ENCODE peak calls at places on chromosomes 16 and 17, in eight cellular contexts. B is osteoblast, F is fibroblast of lung, O is lower leg skin, Q is lung, X is K562, W is fibroblast of villous mesenchyme, N is GM23248. G is an unnamed sample.

GRCh38 chr16:81755915-81756644 is 23.0 kb upstream of the PLCG2 start:
- DNase-seq in X (no peak), B (no peak), F (no peak), Q (no peak), W (no peak), O (no peak), N (no peak), G (no peak)

GRCh38 chr16:49127103-49127502 is 154.5 kb downstream of the CBLN1 start:
- DNase-seq in O (no peak), Q (no peak), B (no peak), W (no peak), N (no peak), F (no peak), X (peak), G (peak)

GRCh38 chr16:83917152-83918120 is 18.5 kb downstream of the MLYCD start:
- DNase-seq in B (peak), N (no peak), Q (no peak), F (no peak), X (no peak), W (no peak), O (no peak), G (no peak)

GRCh38 chr17:55601874-55602364 is 90.7 kb upstream of the SMIM36 start:
- DNase-seq in O (no peak), X (peak), B (peak), N (peak), F (peak), Q (no peak), W (peak), G (peak)

GRCh38 chr16:28183930-28184329 is 27.8 kb downstream of the XPO6 start:
- DNase-seq in Q (no peak), F (no peak), B (no peak), W (no peak), X (no peak), O (no peak), N (no peak), G (no peak)

GRCh38 chr17:44345497-44346026 is 460 bp downstream of the GRN start:
- DNase-seq in W (peak), B (peak), X (peak), O (peak), F (peak), Q (peak), N (peak), G (peak)

GRCh38 chr17:2792541-2793169 is 3.6 kb upstream of the RAP1GAP2 start:
- DNase-seq in Q (no peak), N (no peak), O (no peak), F (no peak), X (no peak), B (peak), W (no peak), G (peak)

GRCh38 chr17:30970757-30971567 is at the start of gene RNF135:
- DNase-seq in X (no peak), Q (peak), O (peak), F (peak), B (peak), N (peak), W (peak), G (no peak)

GRCh38 chr17:48541574-48542113 is 3.3 kb downstream of the HOXB2 start:
- DNase-seq in Q (no peak), B (peak), F (peak), W (peak), N (peak), X (peak), O (peak), G (no peak)

GRCh38 chr16:88693420-88694177 is 7.3 kb upstream of the SNAI3 start:
- DNase-seq in X (no peak), B (no peak), O (no peak), F (no peak), N (no peak), Q (no peak), W (no peak), G (no peak)

GRCh38 chr16:88691129-88691813 is 5.0 kb upstream of the SNAI3 start:
- DNase-seq in Q (no peak), O (no peak), B (peak), N (no peak), W (no peak), X (no peak), F (no peak), G (no peak)

GRCh38 chr16:88694221-88695087 is 8.1 kb upstream of the SNAI3 start:
- DNase-seq in N (no peak), W (no peak), O (no peak), X (no peak), B (no peak), F (no peak), Q (no peak), G (no peak)

GRCh38 chr16:88691924-88692560 is 5.7 kb upstream of the SNAI3 start:
- DNase-seq in W (no peak), Q (peak), N (no peak), F (no peak), B (peak), X (no peak), O (no peak), G (no peak)

DNA sequence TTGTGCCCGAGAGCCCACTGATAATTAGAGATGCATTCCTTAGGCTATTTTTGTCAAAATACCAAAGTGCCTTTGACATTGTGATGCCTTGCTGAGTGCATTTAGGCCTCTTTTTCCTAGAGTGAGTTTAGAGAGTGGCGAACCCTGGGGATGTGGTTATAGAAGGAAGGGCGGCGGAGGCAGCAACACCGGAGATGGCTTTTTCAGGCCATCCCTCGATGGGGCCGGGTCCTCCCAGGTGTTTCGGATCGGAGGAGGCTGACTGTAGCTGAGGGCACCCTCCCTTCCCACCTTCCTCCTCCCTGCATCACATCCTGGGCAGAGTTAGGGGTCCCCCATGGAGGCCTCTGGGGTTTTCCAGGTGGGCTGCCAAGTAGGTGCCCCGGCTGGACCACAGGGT is 6.6 kb upstream of the SNAI3 start:
- DNase-seq in X (no peak), O (no peak), B (no peak), N (no peak), W (no peak), Q (no peak), F (no peak), G (no peak)
- H3K4me3 ChIP-seq in X (no peak), O (no peak), B (no peak), N (no peak), W (no peak), Q (no peak), F (no peak), G (no peak)

GRCh38 chr16:54286067-54286329 is 589 bp downstream of the IRX3 start:
- DNase-seq in X (no peak), O (no peak), W (no peak), F (no peak), B (no peak), N (no peak), Q (no peak), G (no peak)
- H3K4me3 ChIP-seq in X (no peak), O (peak), W (peak), F (peak), B (peak), N (peak), Q (peak), G (peak)

DNA sequence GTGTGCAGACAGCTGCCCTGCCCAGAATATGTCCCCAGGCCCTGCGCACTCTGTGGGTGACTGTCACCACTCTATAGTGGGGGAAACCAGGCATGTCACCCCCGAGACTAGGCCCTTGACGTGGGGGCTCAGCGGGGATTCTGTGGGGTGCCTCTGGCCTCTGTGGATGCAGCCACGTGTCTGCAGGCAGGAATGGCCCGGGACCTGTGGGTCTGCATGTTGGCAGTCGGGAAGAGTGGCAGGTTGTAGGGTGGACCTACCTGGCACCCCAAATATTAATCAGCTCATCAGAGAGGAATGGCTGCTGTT is 954 bp downstream of the IL32 start:
- DNase-seq in W (no peak), F (no peak), X (no peak), Q (no peak), N (no peak), B (peak), O (no peak), G (no peak)
- H3K4me3 ChIP-seq in W (no peak), F (no peak), X (no peak), Q (peak), N (no peak), B (no peak), O (no peak), G (peak)

GRCh38 chr17:64092111-64092510 is 37.8 kb downstream of the ERN1 start:
- DNase-seq in F (no peak), B (no peak), X (no peak), O (no peak), N (no peak), W (no peak), Q (no peak), G (no peak)
- H3K4me3 ChIP-seq in F (no peak), B (no peak), X (no peak), O (no peak), N (no peak), W (no peak), Q (no peak), G (no peak)

GRCh38 chr17:71828182-71828596 is 292.6 kb upstream of the SOX9 start:
- DNase-seq in Q (no peak), N (peak), O (no peak), B (peak), F (no peak), W (no peak), X (no peak), G (no peak)
- H3K4me3 ChIP-seq in Q (no peak), N (no peak), O (no peak), B (no peak), F (no peak), W (no peak), X (no peak), G (no peak)

DNA sequence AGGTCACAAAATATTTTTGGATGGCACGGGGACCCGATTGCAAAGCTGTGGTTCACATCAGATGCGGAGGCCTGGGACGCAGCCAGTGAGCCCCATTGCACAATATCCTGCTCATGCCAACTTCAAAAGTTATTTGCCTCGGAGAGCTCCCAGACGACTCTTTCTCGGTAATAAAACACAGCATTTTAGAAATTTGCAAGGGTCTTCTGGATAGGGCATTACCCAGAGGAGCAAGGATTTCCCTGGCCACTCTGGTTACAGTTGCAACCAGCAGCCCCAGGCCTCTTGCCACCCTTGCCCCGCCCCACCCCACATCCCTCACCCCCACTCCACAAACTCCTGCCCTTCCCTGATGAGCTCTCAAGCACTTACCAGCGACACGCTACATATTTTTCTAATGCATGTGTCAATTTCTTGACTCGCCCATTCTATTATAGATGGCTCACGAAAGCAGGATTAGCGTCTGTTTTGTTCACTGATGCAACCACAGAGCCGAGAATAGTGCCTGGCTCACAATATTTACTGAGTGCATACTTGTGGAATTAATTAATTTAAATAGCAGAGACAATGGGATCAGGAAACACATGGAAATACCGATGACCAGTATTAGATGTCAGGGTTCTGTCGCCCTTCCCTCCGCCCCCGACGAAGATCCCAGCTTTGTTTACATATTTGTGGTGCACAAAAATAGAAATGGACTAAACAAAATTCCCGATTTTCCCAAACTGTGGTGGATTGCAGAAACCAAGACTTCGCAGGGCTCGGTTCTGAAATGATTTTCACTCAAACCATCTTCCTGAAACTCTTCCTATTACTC is 62.4 kb downstream of the ADCY9 start:
- DNase-seq in Q (peak), F (peak), O (peak), X (no peak), N (peak), W (peak), B (peak), G (no peak)
- H3K4me3 ChIP-seq in Q (no peak), F (peak), O (no peak), X (no peak), N (peak), W (peak), B (peak), G (no peak)

G was measured in Jurkat, Clone E6-1.